ENCODE peak calls at places on chromosomes 6 and 20, in six cellular contexts. One of them, this sample, is unnamed. For H3K4me1, the result is how much of the 10 kb centered on the place peaks cover.

GRCh38 chr20:55097621-55098020 is 622.2 kb downstream of the DOK5 start:
- DNase-seq in left ventricle myocardium inferior: no peak
- DNase-seq in lower lobe of right lung: no peak
- DNase-seq in heart right ventricle: no peak
- DNase-seq in psoas muscle: no peak
- DNase-seq in PC-3: no peak
- DNase-seq in this sample: no peak

GRCh38 chr20:20926222-20926905 is 179.8 kb downstream of the LINC00237 start:
- DNase-seq in lower lobe of right lung: no peak
- DNase-seq in heart right ventricle: no peak
- DNase-seq in psoas muscle: no peak
- DNase-seq in left ventricle myocardium inferior: no peak
- DNase-seq in PC-3: no peak
- DNase-seq in this sample: no peak

GRCh38 chr6:166167258-166167731 is 356 bp downstream of the TBXT start:
- DNase-seq in left ventricle myocardium inferior: no peak
- DNase-seq in heart right ventricle: no peak
- DNase-seq in lower lobe of right lung: no peak
- DNase-seq in psoas muscle: no peak
- DNase-seq in PC-3: no peak
- DNase-seq in this sample: no peak

GRCh38 chr6:152295346-152295745 is 341.8 kb downstream of the SYNE1 start:
- DNase-seq in lower lobe of right lung: no peak
- DNase-seq in left ventricle myocardium inferior: no peak
- DNase-seq in heart right ventricle: no peak
- DNase-seq in psoas muscle: no peak
- DNase-seq in PC-3: peak
- DNase-seq in this sample: no peak

GRCh38 chr6:117558818-117559217 is 43.5 kb downstream of the GOPC start:
- DNase-seq in psoas muscle: no peak
- DNase-seq in heart right ventricle: no peak
- DNase-seq in left ventricle myocardium inferior: no peak
- DNase-seq in PC-3: no peak
- DNase-seq in lower lobe of right lung: no peak
- DNase-seq in this sample: peak

GRCh38 chr6:64672651-64673050 is 1034.4 kb downstream of the EYS start:
- DNase-seq in left ventricle myocardium inferior: no peak
- DNase-seq in PC-3: no peak
- DNase-seq in psoas muscle: no peak
- DNase-seq in heart right ventricle: no peak
- DNase-seq in lower lobe of right lung: no peak
- DNase-seq in this sample: no peak

GRCh38 chr6:22632561-22632960 is 63.2 kb downstream of the HDGFL1 start:
- DNase-seq in psoas muscle: no peak
- DNase-seq in lower lobe of right lung: no peak
- DNase-seq in heart right ventricle: no peak
- DNase-seq in left ventricle myocardium inferior: no peak
- DNase-seq in PC-3: no peak
- DNase-seq in this sample: no peak

GRCh38 chr6:53493635-53494025 is 51.3 kb downstream of the GCLC start:
- DNase-seq in lower lobe of right lung: no peak
- DNase-seq in left ventricle myocardium inferior: no peak
- DNase-seq in heart right ventricle: no peak
- DNase-seq in psoas muscle: no peak
- DNase-seq in PC-3: no peak
- DNase-seq in this sample: no peak

GRCh38 chr6:142945446-142946180 is 637 bp upstream of the HIVEP2 start:
- DNase-seq in PC-3: no peak
- DNase-seq in heart right ventricle: peak
- DNase-seq in lower lobe of right lung: peak
- DNase-seq in left ventricle myocardium inferior: no peak
- DNase-seq in psoas muscle: peak
- DNase-seq in this sample: no peak

GRCh38 chr20:50580016-50580747 is 70.0 kb downstream of the PTPN1 start:
- DNase-seq in lower lobe of right lung: peak
- DNase-seq in PC-3: peak
- DNase-seq in left ventricle myocardium inferior: peak
- DNase-seq in psoas muscle: peak
- DNase-seq in heart right ventricle: peak
- DNase-seq in this sample: no peak

GRCh38 chr6:53686541-53686940 is 21.0 kb upstream of the KLHL31 start:
- DNase-seq in left ventricle myocardium inferior: no peak
- DNase-seq in psoas muscle: no peak
- DNase-seq in heart right ventricle: no peak
- DNase-seq in PC-3: no peak
- DNase-seq in lower lobe of right lung: no peak
- DNase-seq in this sample: no peak

GRCh38 chr6:156359912-156360311 is 417.3 kb upstream of the ARID1B start:
- DNase-seq in PC-3: no peak
- DNase-seq in psoas muscle: no peak
- DNase-seq in lower lobe of right lung: no peak
- DNase-seq in left ventricle myocardium inferior: no peak
- DNase-seq in heart right ventricle: no peak
- DNase-seq in this sample: no peak

GRCh38 chr6:90364846-90365401 is 68.3 kb upstream of the BACH2 start:
- DNase-seq in heart right ventricle: no peak
- DNase-seq in lower lobe of right lung: no peak
- DNase-seq in left ventricle myocardium inferior: no peak
- DNase-seq in psoas muscle: no peak
- DNase-seq in PC-3: peak
- DNase-seq in this sample: peak

GRCh38 chr6:123702943-123703342 is 66.2 kb upstream of the TRDN start:
- DNase-seq in PC-3: no peak
- DNase-seq in left ventricle myocardium inferior: no peak
- DNase-seq in heart right ventricle: no peak
- DNase-seq in lower lobe of right lung: no peak
- DNase-seq in psoas muscle: no peak
- DNase-seq in this sample: no peak

GRCh38 chr20:11108102-11108842 is 434.5 kb upstream of the JAG1 start:
- DNase-seq in PC-3: no peak
- DNase-seq in left ventricle myocardium inferior: peak
- DNase-seq in heart right ventricle: peak
- DNase-seq in psoas muscle: no peak
- DNase-seq in lower lobe of right lung: no peak
- DNase-seq in this sample: no peak

DNA sequence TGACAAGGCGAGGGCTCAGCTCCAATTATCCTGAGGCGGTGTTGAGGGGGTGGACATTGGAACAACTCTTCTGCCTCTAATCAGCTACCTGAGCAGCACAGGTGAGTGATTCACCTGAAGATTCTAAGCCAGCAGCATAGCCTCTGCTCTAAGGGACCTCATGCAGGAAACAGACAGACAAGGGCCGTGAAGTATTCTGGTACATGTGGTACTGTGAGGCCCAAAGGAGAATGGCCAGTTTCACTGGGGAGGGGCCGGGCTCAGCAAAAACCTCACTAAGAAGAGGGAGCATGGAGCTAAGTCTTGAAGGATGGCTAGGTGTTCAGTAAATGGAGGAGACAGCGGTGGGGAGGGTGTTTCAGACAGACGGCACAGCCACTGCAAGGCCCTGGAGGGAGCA is 58.5 kb upstream of the CCDC167 start:
- DNase-seq in PC-3: no peak
- DNase-seq in psoas muscle: no peak
- DNase-seq in left ventricle myocardium inferior: no peak
- DNase-seq in lower lobe of right lung: no peak
- DNase-seq in heart right ventricle: no peak
- DNase-seq in this sample: no peak
- H3K4me1 ChIP-seq in PC-3: under half
- H3K4me1 ChIP-seq in psoas muscle: under half
- H3K4me1 ChIP-seq in left ventricle myocardium inferior: under half
- H3K4me1 ChIP-seq in lower lobe of right lung: under half
- H3K4me1 ChIP-seq in heart right ventricle: under half
- H3K4me1 ChIP-seq in this sample: under half

GRCh38 chr20:61123286-61123685 is 128.8 kb upstream of the CDH4 start:
- DNase-seq in PC-3: no peak
- DNase-seq in heart right ventricle: no peak
- DNase-seq in psoas muscle: no peak
- DNase-seq in left ventricle myocardium inferior: no peak
- DNase-seq in lower lobe of right lung: no peak
- DNase-seq in this sample: no peak

GRCh38 chr20:61121661-61122060 is 130.4 kb upstream of the CDH4 start:
- DNase-seq in PC-3: no peak
- DNase-seq in lower lobe of right lung: no peak
- DNase-seq in psoas muscle: no peak
- DNase-seq in left ventricle myocardium inferior: no peak
- DNase-seq in heart right ventricle: no peak
- DNase-seq in this sample: no peak

GRCh38 chr20:61119263-61119662 is 132.8 kb upstream of the CDH4 start:
- DNase-seq in lower lobe of right lung: no peak
- DNase-seq in left ventricle myocardium inferior: no peak
- DNase-seq in psoas muscle: no peak
- DNase-seq in PC-3: no peak
- DNase-seq in heart right ventricle: no peak
- DNase-seq in this sample: no peak

GRCh38 chr20:61118429-61119224 is 133.4 kb upstream of the CDH4 start:
- DNase-seq in heart right ventricle: no peak
- DNase-seq in PC-3: no peak
- DNase-seq in psoas muscle: no peak
- DNase-seq in lower lobe of right lung: no peak
- DNase-seq in left ventricle myocardium inferior: no peak
- DNase-seq in this sample: no peak

DNA sequence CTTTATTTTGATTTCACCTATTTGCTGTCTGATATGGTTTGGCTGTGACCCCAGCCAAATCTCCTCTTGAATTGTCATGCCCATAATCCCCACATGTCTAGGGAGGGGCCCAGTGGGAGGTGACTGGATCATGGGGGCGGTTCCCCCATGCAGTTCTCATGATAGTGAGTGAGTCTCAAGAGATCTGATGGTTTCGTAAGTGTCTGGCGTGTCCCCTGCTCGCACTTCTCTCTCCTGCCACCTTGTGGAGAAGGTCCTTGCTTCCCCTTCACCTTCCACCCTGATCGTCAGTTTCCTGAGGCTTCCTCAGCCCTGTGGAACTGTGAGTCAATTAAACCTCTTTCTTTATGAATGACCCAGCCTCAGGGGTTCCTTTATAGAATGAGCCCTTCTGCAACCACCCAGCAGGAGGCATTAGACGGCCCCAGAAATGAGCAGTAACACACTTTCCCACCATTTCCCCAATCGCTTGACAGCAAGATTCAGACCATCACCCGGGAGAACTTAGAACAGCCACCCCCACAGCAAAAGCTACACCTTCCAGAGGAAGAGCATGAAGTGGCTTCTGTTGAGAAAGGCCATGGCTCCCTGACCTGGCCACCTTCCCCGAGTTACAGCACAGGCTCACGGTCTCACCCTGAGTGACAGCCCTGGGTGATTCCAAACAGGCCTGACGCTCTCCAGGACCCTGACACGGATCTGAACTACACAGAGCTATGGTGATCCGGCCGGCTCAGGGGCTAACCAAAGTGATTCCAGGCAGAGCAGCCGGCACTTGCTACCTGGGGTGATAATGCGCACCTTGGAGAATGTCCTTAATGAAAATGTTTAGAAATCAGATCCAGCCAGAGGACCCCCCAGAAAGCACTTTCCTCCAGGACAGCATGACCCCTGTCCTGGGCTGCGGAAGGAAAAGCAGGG is 131.2 kb upstream of the CDH4 start:
- DNase-seq in heart right ventricle: no peak
- DNase-seq in PC-3: peak
- DNase-seq in lower lobe of right lung: no peak
- DNase-seq in psoas muscle: no peak
- DNase-seq in left ventricle myocardium inferior: peak
- DNase-seq in this sample: peak
- TF ChIP-seq CTCF in heart right ventricle: no peak
- TF ChIP-seq CTCF in PC-3: peak
- TF ChIP-seq CTCF in lower lobe of right lung: peak
- TF ChIP-seq CTCF in psoas muscle: peak
- TF ChIP-seq CTCF in left ventricle myocardium inferior: peak
- TF ChIP-seq CTCF in this sample: peak

GRCh38 chr6:169421890-169422289 is 168.2 kb upstream of the THBS2 start:
- DNase-seq in left ventricle myocardium inferior: no peak
- DNase-seq in heart right ventricle: no peak
- DNase-seq in lower lobe of right lung: no peak
- DNase-seq in PC-3: no peak
- DNase-seq in psoas muscle: no peak
- DNase-seq in this sample: no peak

GRCh38 chr6:169425628-169426370 is 172.2 kb upstream of the THBS2 start:
- DNase-seq in lower lobe of right lung: no peak
- DNase-seq in PC-3: no peak
- DNase-seq in left ventricle myocardium inferior: no peak
- DNase-seq in psoas muscle: no peak
- DNase-seq in heart right ventricle: no peak
- DNase-seq in this sample: no peak

GRCh38 chr6:169426611-169427010 is 173.0 kb upstream of the THBS2 start:
- DNase-seq in lower lobe of right lung: no peak
- DNase-seq in PC-3: no peak
- DNase-seq in psoas muscle: no peak
- DNase-seq in heart right ventricle: no peak
- DNase-seq in left ventricle myocardium inferior: no peak
- DNase-seq in this sample: no peak

GRCh38 chr6:169424149-169424804 is 170.6 kb upstream of the THBS2 start:
- DNase-seq in heart right ventricle: no peak
- DNase-seq in PC-3: no peak
- DNase-seq in lower lobe of right lung: no peak
- DNase-seq in left ventricle myocardium inferior: no peak
- DNase-seq in psoas muscle: no peak
- DNase-seq in this sample: no peak

GRCh38 chr6:169424821-169425240 is 171.2 kb upstream of the THBS2 start:
- DNase-seq in left ventricle myocardium inferior: no peak
- DNase-seq in heart right ventricle: no peak
- DNase-seq in lower lobe of right lung: no peak
- DNase-seq in PC-3: no peak
- DNase-seq in psoas muscle: peak
- DNase-seq in this sample: no peak
- H3K27ac ChIP-seq in left ventricle myocardium inferior: no peak
- H3K27ac ChIP-seq in heart right ventricle: no peak
- H3K27ac ChIP-seq in lower lobe of right lung: no peak
- H3K27ac ChIP-seq in PC-3: no peak
- H3K27ac ChIP-seq in psoas muscle: peak
- H3K27ac ChIP-seq in this sample: no peak

DNA sequence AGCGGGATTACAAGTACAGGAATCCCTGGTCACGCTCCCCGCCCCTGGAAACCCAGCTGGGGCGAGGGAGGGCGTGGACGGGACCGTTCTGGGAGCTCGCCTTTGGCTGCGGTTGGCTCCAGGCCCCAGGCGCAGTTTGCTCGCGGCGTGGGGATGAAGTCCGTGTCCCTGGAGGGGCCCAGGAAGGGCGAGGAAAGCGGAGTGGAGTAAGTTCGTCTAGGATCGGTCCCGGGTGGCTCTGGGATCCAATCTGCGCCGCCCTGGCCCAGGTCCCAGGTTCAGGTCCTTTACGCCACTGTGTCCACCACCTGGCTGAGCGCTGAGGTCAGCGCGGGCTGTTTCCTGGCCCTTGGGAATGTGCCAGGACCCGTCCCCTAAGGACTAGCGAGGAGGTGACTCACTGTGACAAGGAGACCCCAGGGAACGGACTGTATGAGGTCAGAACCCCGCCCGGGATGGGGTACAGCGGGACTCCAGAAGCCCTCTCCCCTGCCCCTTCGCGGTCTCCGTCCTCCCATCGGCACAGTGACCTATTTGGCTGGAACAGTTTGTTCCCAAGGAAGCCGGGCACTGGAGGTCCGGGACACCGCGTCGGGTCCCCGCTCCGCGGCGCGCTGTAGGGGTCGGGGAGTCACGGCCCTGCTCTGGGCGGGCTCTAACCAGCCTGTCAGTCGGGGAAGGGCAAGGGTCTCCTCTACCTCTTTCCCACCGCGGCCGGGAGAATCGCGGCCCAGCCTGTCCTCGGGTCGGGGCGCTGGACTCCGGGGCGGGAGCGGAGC is 718 bp downstream of the CDKN1A start:
- DNase-seq in lower lobe of right lung: peak
- DNase-seq in PC-3: peak
- DNase-seq in left ventricle myocardium inferior: peak
- DNase-seq in heart right ventricle: peak
- DNase-seq in psoas muscle: peak
- DNase-seq in this sample: no peak
- H3K4me1 ChIP-seq in lower lobe of right lung: half or more
- H3K4me1 ChIP-seq in PC-3: under half
- H3K4me1 ChIP-seq in left ventricle myocardium inferior: half or more
- H3K4me1 ChIP-seq in heart right ventricle: under half
- H3K4me1 ChIP-seq in psoas muscle: under half
- H3K4me1 ChIP-seq in this sample: under half